ENCODE peak calls at places on chromosomes 16 and 17, in six cellular contexts. S is psoas muscle, A is cardiac muscle cell, R is neural progenitor cell, X is left ventricle myocardium inferior, W is OCI-LY7. G is an unnamed sample.

GRCh38 chr17:30854146-30854545 is 22.4 kb downstream of the ATAD5 start:
- DNase-seq in S (no peak), A (no peak), R (no peak), X (no peak), W (no peak), G (no peak)

GRCh38 chr16:11666108-11667055 is 1.9 kb upstream of the SNN start:
- DNase-seq in S (no peak), A (no peak), R (no peak), X (no peak), W (no peak), G (no peak)

GRCh38 chr17:43905985-43906852 is 1.1 kb downstream of the MPP2 start:
- DNase-seq in S (peak), A (peak), R (peak), X (peak), W (no peak), G (no peak)

GRCh38 chr17:82687375-82687861 is 11.1 kb downstream of the RAB40B start:
- DNase-seq in S (peak), A (no peak), R (no peak), X (no peak), W (no peak), G (no peak)

GRCh38 chr17:68705331-68706166 is 104.4 kb upstream of the FAM20A start:
- DNase-seq in S (no peak), A (peak), R (no peak), X (no peak), W (no peak), G (no peak)

GRCh38 chr17:39359994-39360393 is 41.4 kb downstream of the FBXL20 start:
- DNase-seq in S (no peak), A (no peak), R (no peak), X (no peak), W (no peak), G (no peak)

GRCh38 chr17:21573961-21574610 is 118.2 kb upstream of the KCNJ18 start:
- DNase-seq in S (peak), A (peak), R (no peak), X (peak), W (no peak), G (no peak)

GRCh38 chr16:71627631-71628236 is 1.8 kb downstream of the MARVELD3 start:
- DNase-seq in S (no peak), A (peak), R (peak), X (no peak), W (no peak), G (no peak)

GRCh38 chr17:28551421-28552186 is 820 bp downstream of the UNC119 start:
- DNase-seq in S (no peak), A (peak), R (peak), X (no peak), W (no peak), G (peak)

GRCh38 chr16:81723098-81723723 is 55.9 kb upstream of the PLCG2 start:
- DNase-seq in S (no peak), A (peak), R (peak), X (no peak), W (peak), G (peak)

GRCh38 chr17:47847341-47848197 is 3.4 kb downstream of the SP6 start:
- DNase-seq in S (no peak), A (no peak), R (peak), X (no peak), W (no peak), G (no peak)

GRCh38 chr16:79597775-79598174 is 2.8 kb downstream of the MAF start:
- DNase-seq in S (no peak), A (no peak), R (no peak), X (no peak), W (no peak), G (no peak)

GRCh38 chr17:64069143-64069542 is 48.7 kb upstream of the ICAM2 start:
- DNase-seq in S (no peak), A (no peak), R (no peak), X (no peak), W (no peak), G (no peak)

GRCh38 chr17:66949501-66949900 is 15.0 kb upstream of the CACNG4 start:
- DNase-seq in S (no peak), A (no peak), R (no peak), X (no peak), W (no peak), G (no peak)

GRCh38 chr16:75996491-75996890 is 270.2 kb upstream of the CPHXL start:
- DNase-seq in S (no peak), A (no peak), R (no peak), X (no peak), W (no peak), G (peak)

GRCh38 chr16:89895482-89896250 is 22.3 kb downstream of the TCF25 start:
- DNase-seq in S (no peak), A (no peak), R (no peak), X (no peak), W (no peak), G (no peak)

GRCh38 chr17:73271078-73271477 is 9.4 kb upstream of the CPSF4L start:
- DNase-seq in S (no peak), A (no peak), R (no peak), X (no peak), W (peak), G (no peak)

GRCh38 chr17:1737531-1738291 is 5.0 kb upstream of the SERPINF2 start:
- DNase-seq in S (no peak), A (no peak), R (no peak), X (no peak), W (no peak), G (no peak)

GRCh38 chr16:31471241-31471874 is 594 bp upstream of the TGFB1I1 start:
- DNase-seq in S (peak), A (peak), R (peak), X (no peak), W (no peak), G (no peak)

GRCh38 chr17:81323411-81323868 is 28.3 kb upstream of the SLC38A10 start:
- DNase-seq in S (no peak), A (no peak), R (no peak), X (no peak), W (no peak), G (no peak)

GRCh38 chr16:61042736-61043135 is 993.5 kb downstream of the CDH8 start:
- DNase-seq in S (no peak), A (no peak), R (peak), X (no peak), W (peak), G (peak)

GRCh38 chr17:64777413-64778101 is 115.5 kb upstream of the SMURF2 start:
- DNase-seq in S (peak), A (no peak), R (peak), X (peak), W (peak), G (no peak)

GRCh38 chr17:12627177-12627629 is 38.5 kb upstream of the MYOCD start:
- DNase-seq in S (no peak), A (peak), R (no peak), X (no peak), W (no peak), G (peak)

GRCh38 chr16:22318690-22319358 is 21.6 kb downstream of the POLR3E start:
- DNase-seq in S (peak), A (peak), R (peak), X (no peak), W (peak), G (peak)

GRCh38 chr16:6066601-6067000 is 969.0 kb upstream of the EEF2KMT start:
- DNase-seq in S (no peak), A (no peak), R (no peak), X (no peak), W (no peak), G (no peak)

GRCh38 chr17:51537996-51538550 is 277.7 kb downstream of the UTP18 start:
- DNase-seq in S (no peak), A (no peak), R (no peak), X (no peak), W (no peak), G (no peak)

GRCh38 chr17:68462381-68463210 is 5.3 kb upstream of the WIPI1 start:
- DNase-seq in S (peak), A (peak), R (peak), X (peak), W (peak), G (peak)

GRCh38 chr17:66906321-66907278 is 57.9 kb upstream of the CACNG4 start:
- DNase-seq in S (peak), A (peak), R (peak), X (peak), W (peak), G (peak)

GRCh38 chr16:54171855-54172537 is 114.6 kb downstream of the IRX3 start:
- DNase-seq in S (no peak), A (peak), R (peak), X (no peak), W (no peak), G (no peak)

GRCh38 chr17:7354262-7354781 is 634 bp upstream of the TMEM95 start:
- DNase-seq in S (no peak), A (peak), R (peak), X (no peak), W (no peak), G (peak)

GRCh38 chr16:11296706-11297491 is 15.8 kb upstream of the PRM1 start:
- DNase-seq in S (no peak), A (no peak), R (no peak), X (no peak), W (peak), G (no peak)

GRCh38 chr16:23509763-23510153 is 536 bp downstream of the GGA2 start:
- DNase-seq in S (peak), A (peak), R (peak), X (no peak), W (peak), G (peak)

GRCh38 chr17:45146166-45146565 is 2.1 kb upstream of the HEXIM1 start:
- DNase-seq in S (peak), A (no peak), R (no peak), X (peak), W (no peak), G (no peak)
- H3K27ac ChIP-seq in S (peak), A (no peak), R (no peak), X (peak), W (no peak), G (peak)

DNA sequence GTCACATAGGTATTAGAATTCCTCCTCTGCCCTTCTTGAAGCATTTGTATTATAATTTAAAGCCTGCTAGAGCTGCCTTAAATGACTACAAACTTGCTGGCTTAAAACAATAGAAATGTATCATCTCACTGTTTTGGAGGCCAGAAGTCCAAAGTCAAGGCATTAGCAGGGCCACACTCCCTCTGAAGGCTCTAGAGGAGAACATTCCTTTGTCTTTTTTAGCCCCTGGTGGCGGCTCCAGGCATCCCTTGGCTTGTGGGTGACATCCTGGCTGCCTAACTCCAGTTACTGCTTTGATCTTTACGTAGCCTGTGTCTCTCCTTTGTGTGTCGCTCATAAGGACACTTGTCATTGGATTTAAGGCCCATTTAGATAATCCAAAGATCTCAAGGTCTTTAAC is 186.6 kb upstream of the SALL1 start:
- DNase-seq in S (no peak), A (no peak), R (peak), X (no peak), W (no peak), G (no peak)
- TF ChIP-seq CTCF in S (no peak), A (peak), R (peak), X (no peak), W (no peak), G (no peak)

GRCh38 chr17:45101883-45102811 is 30.2 kb downstream of the PLCD3 start:
- DNase-seq in S (no peak), A (no peak), R (no peak), X (no peak), W (no peak), G (peak)
- H3K27ac ChIP-seq in S (peak), A (no peak), R (no peak), X (peak), W (no peak), G (peak)

GRCh38 chr17:76474238-76474637 is 6.8 kb downstream of the AANAT start:
- DNase-seq in S (no peak), A (no peak), R (no peak), X (no peak), W (no peak), G (no peak)

GRCh38 chr17:76474894-76475293 is 7.5 kb downstream of the AANAT start:
- DNase-seq in S (no peak), A (no peak), R (no peak), X (no peak), W (no peak), G (no peak)

GRCh38 chr17:76472726-76473125 is 5.3 kb downstream of the AANAT start:
- DNase-seq in S (no peak), A (no peak), R (no peak), X (no peak), W (no peak), G (no peak)

GRCh38 chr17:76472258-76472645 is 4.8 kb downstream of the AANAT start:
- DNase-seq in S (no peak), A (no peak), R (no peak), X (no peak), W (no peak), G (no peak)

DNA sequence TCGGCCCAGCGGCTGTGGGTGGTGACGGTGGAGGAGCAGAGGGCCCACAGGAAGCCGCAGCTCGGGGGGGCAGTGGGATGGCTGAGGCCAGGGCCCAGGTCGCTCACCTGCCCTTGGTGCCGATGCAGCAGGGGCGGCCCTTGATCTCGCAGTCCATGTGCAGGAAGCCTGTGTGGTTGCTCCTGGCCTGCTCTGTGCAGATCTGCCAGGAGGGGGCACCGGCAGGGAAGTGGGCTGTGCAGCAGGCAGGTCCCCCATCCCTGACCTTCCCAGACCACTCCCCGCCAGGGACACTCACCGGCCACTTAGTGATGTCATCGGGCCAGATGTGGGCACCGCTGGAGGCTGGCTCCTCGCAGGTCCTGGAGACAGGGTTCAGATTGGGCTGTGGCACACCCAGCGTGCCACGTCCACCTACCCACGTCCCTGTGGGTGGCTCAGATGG is 6.2 kb downstream of the AANAT start:
- DNase-seq in S (no peak), A (no peak), R (peak), X (no peak), W (no peak), G (no peak)
- TF ChIP-seq CTCF in S (peak), A (peak), R (peak), X (peak), W (peak), G (no peak)

GRCh38 chr16:24686678-24687077 is 42.8 kb upstream of the TNRC6A start:
- DNase-seq in S (no peak), A (no peak), R (peak), X (no peak), W (no peak), G (no peak)
- H3K27ac ChIP-seq in S (peak), A (no peak), R (no peak), X (peak), W (no peak), G (peak)

DNA sequence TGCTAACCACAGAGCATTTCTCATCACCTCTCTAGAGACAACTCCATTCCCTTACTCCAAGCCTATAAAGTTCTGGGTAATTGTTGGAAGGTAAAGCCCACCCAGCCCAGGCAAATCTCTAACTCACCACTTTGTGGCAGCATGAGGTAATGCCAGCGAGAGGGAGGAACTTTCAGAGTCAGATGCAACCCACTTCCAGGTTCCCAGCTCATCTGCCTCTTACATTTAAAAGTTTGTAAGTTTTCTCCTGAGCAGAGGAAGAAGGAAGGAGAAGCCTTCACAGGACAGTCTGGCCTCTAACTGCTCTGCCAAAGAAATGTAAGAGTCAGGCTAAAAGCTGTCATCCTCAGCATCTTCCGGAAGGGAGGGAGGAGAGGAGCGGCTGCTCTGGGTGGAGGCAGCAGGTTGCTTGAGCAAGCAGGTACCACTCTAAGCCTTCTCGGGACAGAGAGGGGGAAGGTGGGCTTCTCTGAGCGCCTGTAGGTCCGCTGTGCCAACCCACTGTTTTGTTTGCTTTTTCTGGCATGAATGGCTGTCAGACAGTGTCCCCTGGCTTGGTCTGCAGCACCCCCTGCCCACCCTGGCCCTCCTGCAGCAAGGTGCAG is 1.0 kb downstream of the ZNF319 start:
- DNase-seq in S (no peak), A (no peak), R (peak), X (no peak), W (peak), G (no peak)
- TF ChIP-seq CTCF in S (no peak), A (no peak), R (no peak), X (no peak), W (peak), G (no peak)

DNA sequence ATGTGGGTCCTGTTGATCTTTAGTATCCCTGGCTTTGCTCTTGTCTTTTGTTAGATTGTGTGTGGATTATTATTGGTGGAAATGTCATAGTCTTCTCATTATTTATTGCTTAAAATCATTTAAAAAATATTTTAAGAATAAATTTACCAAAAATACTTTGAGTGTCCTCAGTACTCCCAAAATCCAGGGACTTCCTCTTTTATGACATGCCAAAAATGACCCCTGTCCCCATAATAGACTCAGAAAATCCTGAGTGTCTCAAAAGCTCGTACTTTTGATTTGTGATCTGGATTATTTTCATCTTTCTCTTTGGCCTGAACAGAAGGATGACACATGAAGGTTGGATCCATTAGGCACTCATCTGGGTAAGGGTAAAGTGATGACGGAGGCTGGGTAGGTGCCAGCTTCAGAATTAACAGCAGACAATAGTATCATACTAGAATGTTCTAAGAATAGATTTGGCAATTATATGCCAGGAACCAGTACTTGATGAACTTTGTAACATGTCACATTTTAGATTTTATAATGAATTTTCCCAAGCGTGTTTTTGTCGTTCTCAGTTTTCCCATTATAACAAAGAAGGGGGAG is 602.2 kb upstream of the CDH8 start:
- DNase-seq in S (no peak), A (no peak), R (no peak), X (peak), W (no peak), G (no peak)
- H3K27ac ChIP-seq in S (no peak), A (no peak), R (no peak), X (peak), W (no peak), G (no peak)

GRCh38 chr17:57442401-57442823 is 186.1 kb downstream of the MSI2 start:
- DNase-seq in S (no peak), A (peak), R (no peak), X (no peak), W (no peak), G (no peak)

GRCh38 chr17:57438031-57438731 is 181.9 kb downstream of the MSI2 start:
- DNase-seq in S (no peak), A (no peak), R (no peak), X (no peak), W (no peak), G (no peak)

GRCh38 chr17:57441270-57441600 is 184.9 kb downstream of the MSI2 start:
- DNase-seq in S (no peak), A (no peak), R (no peak), X (no peak), W (peak), G (no peak)

GRCh38 chr17:57442914-57443571 is 186.7 kb downstream of the MSI2 start:
- DNase-seq in S (peak), A (peak), R (no peak), X (peak), W (peak), G (peak)

DNA sequence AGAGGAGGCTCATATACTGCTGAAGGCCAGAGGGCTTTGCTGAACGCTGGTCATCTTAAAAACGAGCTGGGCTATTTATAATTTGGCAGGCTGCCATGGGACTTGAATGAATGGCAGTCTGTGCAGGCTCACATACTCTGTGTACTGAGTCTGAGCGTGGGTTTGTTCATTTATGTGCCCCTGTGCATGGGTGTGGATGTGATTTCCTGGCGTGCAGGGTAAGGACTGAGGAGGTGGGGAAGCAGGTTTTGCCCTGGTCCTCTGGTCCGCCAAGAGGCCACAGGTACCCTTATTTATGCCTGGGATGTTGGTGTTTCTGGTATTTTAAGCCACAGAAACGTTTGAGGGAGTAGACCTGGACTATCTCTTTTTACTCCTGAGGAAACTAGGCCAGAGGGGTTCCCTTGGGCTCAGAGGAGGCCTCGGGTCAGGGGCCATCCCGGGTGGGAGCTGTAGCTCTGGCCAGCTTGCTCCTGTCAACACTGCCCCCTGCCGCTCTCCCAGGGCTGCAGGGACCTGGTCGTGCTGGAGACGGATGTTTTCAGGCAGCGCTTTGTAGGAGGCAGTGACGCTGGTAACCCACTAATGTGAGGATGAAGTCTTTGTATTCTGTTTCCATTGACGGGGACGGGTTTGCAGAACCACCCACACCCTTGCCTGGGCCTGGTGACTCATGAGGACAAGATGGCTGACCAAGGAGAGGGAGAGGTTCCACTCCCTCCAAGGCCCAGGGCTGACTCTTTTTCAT is 184.4 kb downstream of the MSI2 start:
- DNase-seq in S (peak), A (peak), R (peak), X (peak), W (peak), G (peak)
- TF ChIP-seq CTCF in S (peak), A (peak), R (peak), X (peak), W (peak), G (no peak)

DNA sequence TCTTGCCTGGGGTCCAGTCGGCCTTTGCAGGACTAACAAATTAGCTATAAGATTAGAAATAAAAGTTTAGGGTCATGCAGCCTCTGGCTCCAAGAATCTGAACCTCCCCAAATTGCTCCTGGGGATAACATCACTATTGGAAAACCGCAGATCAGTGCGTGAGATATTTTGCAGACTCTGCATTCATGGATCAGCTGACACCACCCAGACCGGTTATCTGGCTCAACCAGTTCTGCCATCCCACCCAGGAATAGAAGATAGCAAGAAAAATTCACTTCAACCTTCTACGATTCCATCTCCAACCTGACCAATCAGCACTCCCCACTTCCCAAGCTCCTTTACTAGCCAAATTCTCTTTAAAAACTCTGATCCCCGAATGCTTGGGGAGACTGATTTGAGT is 4.3 kb upstream of the PGS1 start:
- DNase-seq in S (no peak), A (no peak), R (no peak), X (no peak), W (no peak), G (no peak)
- H3K27ac ChIP-seq in S (peak), A (peak), R (peak), X (peak), W (no peak), G (no peak)